ENCODE peak calls at places on chromosomes 12 and 14, in five cellular contexts. K is psoas muscle, Q is cardiac muscle cell, R is cardiac fibroblast, G is brain microvascular endothelial cell. O is an unnamed sample.

GRCh38 chr12:49489720-49490119 is 49.1 kb upstream of the KCNH3 start:
- DNase-seq in K (no peak), Q (no peak), R (peak), G (peak), O (no peak)

GRCh38 chr14:56590535-56590951 is 10.9 kb downstream of the TMEM260 start:
- DNase-seq in K (no peak), G (no peak), Q (peak), R (no peak), O (no peak)

GRCh38 chr12:14714437-14714836 is 18.0 kb upstream of the GUCY2C start:
- DNase-seq in K (no peak), R (no peak), Q (no peak), G (no peak), O (no peak)

GRCh38 chr12:26026713-26027112 is 68.2 kb downstream of the RASSF8 start:
- DNase-seq in Q (no peak), K (no peak), G (no peak), R (no peak), O (no peak)

GRCh38 chr14:81471062-81471461 is 62.6 kb downstream of the SEL1L start:
- DNase-seq in Q (no peak), K (no peak), G (no peak), R (no peak), O (no peak)

GRCh38 chr12:106871477-106871876 is 84.2 kb upstream of the TMEM263 start:
- DNase-seq in Q (no peak), G (no peak), K (no peak), R (peak), O (no peak)

GRCh38 chr12:1916396-1917171 is 1.9 kb downstream of the CACNA2D4 start:
- DNase-seq in R (no peak), Q (peak), G (no peak), K (no peak), O (peak)

GRCh38 chr12:131275824-131276223 is 322.1 kb downstream of the ADGRD1 start:
- DNase-seq in R (no peak), G (no peak), Q (no peak), K (no peak), O (no peak)

GRCh38 chr12:68290126-68290525 is 36.7 kb upstream of the IL22 start:
- DNase-seq in K (no peak), G (no peak), Q (no peak), R (no peak), O (no peak)

GRCh38 chr14:74763803-74764531 is 851 bp downstream of the YLPM1 start:
- DNase-seq in R (peak), K (no peak), G (peak), Q (peak), O (no peak)

GRCh38 chr12:15829949-15830348 is 40.8 kb upstream of the EPS8 start:
- DNase-seq in Q (no peak), R (peak), G (peak), K (no peak), O (no peak)

GRCh38 chr14:74299061-74299545 is 3.6 kb downstream of the ABCD4 start:
- DNase-seq in G (peak), Q (no peak), R (peak), K (peak), O (no peak)

GRCh38 chr14:60616326-60617044 is 32.8 kb downstream of the SIX1 start:
- DNase-seq in Q (no peak), G (no peak), R (no peak), K (no peak), O (no peak)

GRCh38 chr12:118606690-118607089 is 230.3 kb downstream of the SUDS3 start:
- DNase-seq in Q (no peak), K (no peak), R (no peak), G (no peak), O (no peak)

GRCh38 chr12:22413592-22413991 is 79.1 kb upstream of the ST8SIA1 start:
- DNase-seq in Q (no peak), K (no peak), G (no peak), R (no peak), O (no peak)

GRCh38 chr12:108571604-108572165 is 9.3 kb downstream of the ISCU start:
- DNase-seq in K (no peak), G (no peak), Q (no peak), R (no peak), O (peak)

GRCh38 chr14:20350280-20350679 is 6.8 kb downstream of the PARP2 start:
- DNase-seq in R (no peak), G (no peak), Q (no peak), K (no peak), O (no peak)

GRCh38 chr12:94202245-94203180 is 54.1 kb downstream of the PLXNC1 start:
- DNase-seq in R (no peak), G (no peak), Q (no peak), K (no peak), O (no peak)

GRCh38 chr14:75981426-75981825 is 369 bp downstream of the TGFB3 start:
- DNase-seq in K (no peak), R (no peak), Q (peak), G (no peak), O (no peak)

GRCh38 chr14:34750670-34751069 is 36.3 kb upstream of the CFL2 start:
- DNase-seq in R (peak), Q (no peak), G (no peak), K (no peak), O (no peak)

GRCh38 chr12:124422570-124423523 is 128.0 kb downstream of the RFLNA start:
- DNase-seq in R (peak), G (peak), K (peak), Q (no peak), O (peak)

GRCh38 chr14:76930549-76930948 is 98.0 kb downstream of the IRF2BPL start:
- DNase-seq in R (no peak), G (no peak), K (no peak), Q (no peak), O (no peak)

GRCh38 chr12:80222261-80222660 is 122.9 kb downstream of the OTOGL start:
- DNase-seq in K (no peak), Q (no peak), G (peak), R (peak), O (no peak)

GRCh38 chr12:93773122-93773871 is 96.1 kb downstream of the CRADD start:
- DNase-seq in Q (no peak), G (peak), K (no peak), R (peak), O (no peak)

GRCh38 chr14:93092606-93093556 is 22.8 kb downstream of the ITPK1 start:
- DNase-seq in G (no peak), R (no peak), Q (no peak), K (no peak), O (no peak)

GRCh38 chr12:31234053-31234835 is 91.7 kb downstream of the SINHCAF start:
- DNase-seq in K (no peak), Q (no peak), G (no peak), R (no peak), O (no peak)

GRCh38 chr14:23539209-23539866 is 12.2 kb downstream of the ZFHX2 start:
- DNase-seq in G (peak), Q (peak), R (peak), K (no peak), O (no peak)

GRCh38 chr12:40616383-40616900 is 75.8 kb upstream of the CNTN1 start:
- DNase-seq in K (no peak), R (no peak), G (no peak), Q (no peak), O (no peak)

GRCh38 chr12:52903285-52903854 is 1.5 kb downstream of the KRT8 start:
- DNase-seq in Q (peak), G (peak), K (peak), R (peak), O (peak)

DNA sequence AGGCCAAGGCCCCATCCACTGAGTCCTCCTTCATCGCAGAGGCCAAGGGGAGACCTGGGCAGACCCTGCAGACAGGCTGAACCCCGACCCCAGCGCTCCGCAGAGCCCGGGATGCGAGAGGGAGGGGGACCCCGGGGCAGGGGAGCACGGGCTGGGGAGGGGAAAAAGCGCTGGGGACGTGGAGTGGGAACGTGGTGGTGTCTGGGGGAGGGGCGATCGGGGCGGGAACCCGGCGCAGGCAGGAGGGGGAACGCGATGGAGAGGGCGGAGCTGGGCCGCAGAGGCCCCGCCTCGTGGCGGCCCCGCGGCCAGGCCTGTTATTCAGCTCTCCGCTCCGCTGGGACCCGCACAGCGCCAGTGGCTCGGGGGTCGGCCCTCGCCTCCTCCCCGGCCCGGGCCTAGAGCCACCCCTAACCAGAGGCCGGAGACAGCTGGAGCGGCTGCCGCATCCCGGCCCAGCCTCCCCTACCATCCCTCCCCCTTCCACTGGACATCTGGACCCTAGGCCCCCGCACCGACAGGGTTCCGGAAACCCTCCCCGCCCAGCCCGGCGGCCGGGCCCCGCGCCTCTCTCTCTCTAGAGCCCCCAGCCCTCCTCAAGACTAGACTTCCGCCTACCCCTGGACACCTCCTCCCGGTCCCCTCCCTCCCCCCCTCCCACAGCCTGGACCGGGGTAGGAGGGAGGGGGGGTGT is at the start of gene ARHGEF25:
- DNase-seq in G (no peak), Q (peak), R (peak), K (peak), O (no peak)
- TF ChIP-seq CTCF in G (no peak), Q (no peak), R (no peak), K (no peak), O (no peak)

GRCh38 chr12:114747156-114747555 is 63.2 kb upstream of the TBX3 start:
- DNase-seq in G (no peak), R (no peak), Q (no peak), K (no peak), O (no peak)

GRCh38 chr12:114746297-114747074 is 62.5 kb upstream of the TBX3 start:
- DNase-seq in K (no peak), Q (no peak), R (peak), G (no peak), O (no peak)

GRCh38 chr12:114751712-114752111 is 67.7 kb upstream of the TBX3 start:
- DNase-seq in G (no peak), R (no peak), Q (no peak), K (no peak), O (no peak)

DNA sequence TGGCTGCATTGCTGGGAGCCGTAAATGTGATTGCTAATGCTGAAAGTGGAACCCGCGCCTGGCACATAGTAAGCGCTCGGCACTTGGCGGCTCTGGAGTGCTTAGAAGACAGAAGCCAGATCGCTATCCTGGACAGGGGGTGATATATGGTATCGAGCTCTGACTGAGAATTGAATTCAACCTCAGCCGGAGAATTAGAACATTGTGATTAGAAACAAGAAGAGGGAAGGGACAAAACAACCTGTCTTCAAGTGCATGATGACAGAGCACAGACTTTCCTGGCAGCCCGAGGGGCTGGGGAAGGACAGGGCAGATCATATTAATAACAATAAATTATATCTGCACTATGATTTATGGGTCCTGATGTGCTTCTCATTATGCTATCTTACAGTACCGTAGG is 66.9 kb upstream of the TBX3 start:
- DNase-seq in K (no peak), Q (peak), G (no peak), R (no peak), O (no peak)
- H3K4me3 ChIP-seq in K (no peak), Q (no peak), G (no peak), R (no peak), O (no peak)

GRCh38 chr14:101808020-101808641 is 46.6 kb downstream of the PPP2R5C start:
- DNase-seq in K (no peak), G (no peak), Q (peak), R (no peak), O (no peak)
- TF ChIP-seq CTCF in K (no peak), G (peak), Q (no peak), R (no peak), O (no peak)

DNA sequence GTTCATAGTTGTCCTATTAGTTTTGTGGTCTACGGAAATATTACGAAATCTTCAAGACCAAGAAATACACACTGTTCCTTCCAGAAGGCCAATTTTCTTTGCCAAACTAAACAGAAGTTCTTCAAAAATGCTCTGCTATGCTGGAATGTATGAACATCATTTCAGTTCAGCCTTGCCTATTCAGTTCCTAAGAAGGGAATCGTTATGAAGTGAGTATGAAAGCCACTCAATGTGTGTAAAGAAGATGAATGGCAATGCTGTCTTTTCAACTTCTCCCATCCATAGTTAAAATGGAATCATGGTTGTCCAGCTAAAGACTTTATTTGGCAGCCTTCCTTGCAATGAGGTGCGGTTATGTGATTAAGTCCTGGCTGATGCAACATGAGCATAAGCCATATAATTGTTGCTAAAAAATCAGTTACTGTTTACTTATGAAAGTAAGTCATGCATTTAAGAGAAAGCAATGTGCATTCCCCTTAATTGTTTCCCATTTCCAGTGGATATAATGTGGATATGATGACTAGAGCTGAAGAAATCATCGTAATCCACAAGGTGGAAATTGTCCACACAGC is 73.8 kb upstream of the PTPRR start:
- DNase-seq in Q (no peak), G (peak), K (no peak), R (peak), O (no peak)
- H3K4me3 ChIP-seq in Q (no peak), G (no peak), K (no peak), R (no peak), O (no peak)

DNA sequence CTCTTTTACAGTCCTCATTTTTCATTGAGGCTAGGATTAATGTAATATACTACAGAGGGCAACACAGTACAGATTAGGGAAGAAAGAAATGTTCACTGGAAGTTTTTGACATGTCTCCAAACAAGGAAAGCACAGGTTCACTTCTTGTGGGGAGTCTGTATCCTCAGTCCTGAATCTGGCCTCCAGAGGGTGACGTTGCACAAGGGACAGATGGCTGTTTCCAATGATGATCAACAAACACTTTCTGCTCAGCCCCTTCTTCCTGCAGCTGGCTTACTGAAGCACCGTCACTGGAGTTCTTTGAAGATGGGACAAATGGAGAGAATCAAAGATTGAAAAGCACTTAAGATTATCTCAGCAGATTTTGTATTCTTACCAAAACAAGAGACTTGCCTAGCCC is 123.3 kb upstream of the OR4E1 start:
- DNase-seq in Q (peak), K (no peak), R (no peak), G (peak), O (no peak)
- TF ChIP-seq CTCF in Q (no peak), K (no peak), R (no peak), G (peak), O (no peak)

DNA sequence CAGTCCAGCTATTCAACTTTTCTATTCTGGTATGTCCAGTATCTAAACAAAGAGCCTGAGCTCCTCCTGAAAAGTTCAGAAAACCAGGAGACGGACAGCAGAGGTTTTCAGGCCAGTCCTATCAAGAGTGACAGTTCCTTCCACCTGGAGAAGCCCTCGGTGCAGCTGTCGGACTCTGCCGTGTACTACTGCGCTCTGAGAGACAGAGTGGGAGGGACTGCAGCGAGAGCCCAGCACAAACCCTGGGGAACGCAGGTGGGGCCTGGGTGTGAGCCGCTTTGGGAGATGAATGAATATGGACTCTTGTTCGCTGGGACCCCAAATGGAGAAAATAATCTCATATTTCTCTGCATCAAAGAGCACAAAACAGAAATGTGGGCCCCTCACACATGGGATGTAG is 329.9 kb upstream of the OR4E1 start:
- DNase-seq in Q (no peak), G (no peak), K (no peak), R (no peak), O (no peak)
- H3K4me3 ChIP-seq in Q (no peak), G (no peak), K (no peak), R (no peak), O (no peak)

GRCh38 chr12:46383654-46384450 is 11.3 kb upstream of the SLC38A2 start:
- DNase-seq in G (peak), R (peak), Q (peak), K (peak), O (peak)
- TF ChIP-seq CTCF in G (peak), R (no peak), Q (no peak), K (no peak), O (peak)

GRCh38 chr14:94887591-94887990 is 117.7 kb upstream of the GSC start:
- DNase-seq in G (no peak), K (no peak), Q (no peak), R (no peak), O (no peak)
- H3K4me3 ChIP-seq in G (no peak), K (no peak), Q (no peak), R (no peak), O (no peak)

GRCh38 chr12:17950898-17951297 is 139.1 kb downstream of the RERGL start:
- DNase-seq in K (no peak), G (no peak), R (no peak), Q (no peak), O (no peak)

GRCh38 chr12:17949558-17950141 is 140.3 kb downstream of the RERGL start:
- DNase-seq in G (no peak), Q (no peak), R (no peak), K (no peak), O (no peak)

GRCh38 chr12:17954788-17955187 is 135.2 kb downstream of the RERGL start:
- DNase-seq in Q (no peak), R (peak), G (no peak), K (no peak), O (no peak)
- TF ChIP-seq CTCF in Q (no peak), R (peak), G (peak), K (no peak), O (no peak)